ENCODE peak calls at places on chromosomes 16 and 17, in ten cellular contexts. P is uterus, A is AG04449, G is ovary, Q is esophagus squamous epithelium, N is AG10803, V is dorsolateral prefrontal cortex, Z is IMR-90, E is SJSA1, T is adrenal gland. S is an unnamed sample.
A peak's percentile ranks its signal among the peaks of the same experiment; 100 is the strongest.

GRCh38 chr17:50165867-50166517 is at the start of gene SGCA:
- DNase-seq in Q (no peak), P (no peak), E (no peak), V (no peak), G (no peak), T (no peak), N (no peak), A (no peak), Z (no peak), S (no peak)

GRCh38 chr16:65119905-65120341 is 1.9 kb downstream of the CDH11 start:
- DNase-seq in A (no peak), E (peak; percentile 42), G (peak; percentile 63), P (peak; percentile 35), N (peak; percentile 86), V (peak; percentile 45), T (no peak), Z (peak; percentile 76), Q (no peak), S (no peak)

GRCh38 chr17:63528183-63528582 is 5.0 kb downstream of the KCNH6 start:
- DNase-seq in A (no peak), Z (no peak), Q (no peak), E (no peak), T (no peak), N (no peak), V (no peak), G (no peak), P (no peak), S (no peak)

GRCh38 chr17:21160401-21160800 is 33.6 kb downstream of the DHRS7B start:
- DNase-seq in Z (no peak), P (no peak), T (no peak), Q (no peak), A (no peak), G (no peak), E (no peak), V (no peak), N (peak; percentile 69), S (no peak)

GRCh38 chr16:47848481-47849109 is 307.2 kb downstream of the ABCC12 start:
- DNase-seq in E (no peak), T (no peak), Z (peak; percentile 55), Q (no peak), V (peak; percentile 70), P (no peak), G (no peak), A (no peak), N (peak; percentile 25), S (no peak)

GRCh38 chr16:17483266-17483864 is 12.6 kb upstream of the XYLT1 start:
- DNase-seq in Q (no peak), E (no peak), N (no peak), P (no peak), T (no peak), A (no peak), V (no peak), G (no peak), Z (no peak), S (no peak)

GRCh38 chr16:65142276-65142675 is 20.4 kb upstream of the CDH11 start:
- DNase-seq in T (no peak), A (no peak), Q (no peak), V (no peak), Z (peak; percentile 16), G (no peak), N (peak; percentile 32), P (no peak), E (no peak), S (no peak)

GRCh38 chr16:55912022-55912421 is 36.8 kb upstream of the CES5A start:
- DNase-seq in T (no peak), P (no peak), N (no peak), V (peak; percentile 92), E (no peak), A (no peak), Q (no peak), Z (no peak), G (no peak), S (no peak)

DNA sequence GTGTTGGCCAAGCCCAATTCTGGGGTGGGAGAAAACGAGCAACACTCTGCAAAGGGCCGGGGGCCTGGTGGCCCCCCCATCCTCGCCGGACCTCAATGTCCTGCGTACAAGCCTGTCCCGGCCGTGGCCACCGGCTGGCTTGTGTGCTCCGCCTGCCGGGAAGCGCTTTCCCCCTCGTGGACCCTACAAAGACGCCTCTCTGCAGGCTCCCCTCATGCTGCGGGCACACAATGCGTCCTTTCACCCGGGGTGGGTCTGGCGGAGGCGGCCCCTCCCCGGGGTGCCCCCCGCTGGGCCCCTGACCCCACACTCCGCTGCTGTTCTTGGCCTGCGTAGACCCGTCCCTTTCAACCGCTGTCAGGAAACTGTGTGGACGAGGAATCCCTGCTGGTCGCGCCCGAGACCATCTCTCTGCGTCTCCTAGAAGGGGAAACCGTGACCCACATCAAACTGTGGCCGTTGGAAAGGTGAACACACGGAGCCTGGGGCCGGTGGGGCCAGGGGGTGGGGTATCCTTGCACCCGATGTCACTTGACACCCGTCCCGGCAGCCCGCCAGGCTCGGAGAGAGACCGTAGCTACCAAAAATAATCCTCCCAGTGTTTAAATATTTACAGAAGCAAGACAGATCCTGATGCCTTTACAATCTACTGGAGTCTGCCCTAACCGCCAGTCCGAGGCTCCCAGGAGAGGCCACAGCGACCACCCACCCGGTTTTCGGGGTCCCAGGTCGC is 43.6 kb downstream of the TBC1D16 start:
- DNase-seq in A (no peak), Q (no peak), E (no peak), V (no peak), P (no peak), N (no peak), G (peak; percentile 62), T (no peak), Z (peak; percentile 38), S (no peak)
- H3K4me3 ChIP-seq in A (peak overlapping the region; percentile 42), Q (no peak overlapping the region), E (peak overlapping the region; percentile 33), V (peak overlapping the region; percentile 69), P (peak overlapping the region; percentile 33), N (peak overlapping the region; percentile 49), G (peak overlapping the region; percentile 31), T (no peak overlapping the region), Z (peak overlapping the region; percentile 9), S (peak overlapping the region; percentile 49)

GRCh38 chr17:48608494-48608834 is 2.4 kb downstream of the HOXB7 start:
- DNase-seq in N (no peak), Z (no peak), E (no peak), Q (no peak), V (no peak), A (no peak), G (no peak), P (no peak), T (no peak), S (no peak)

GRCh38 chr17:48610282-48611211 is at the start of gene HOXB7:
- DNase-seq in N (peak; percentile 64), E (peak; percentile 78), T (peak; percentile 81), V (no peak), Z (peak; percentile 62), Q (no peak), P (no peak), A (no peak), G (peak; percentile 61), S (peak; percentile 67)

GRCh38 chr17:48611213-48611612 is 396 bp upstream of the HOXB7 start:
- DNase-seq in V (no peak), E (no peak), N (no peak), T (peak; percentile 54), Z (peak; percentile 43), Q (no peak), P (no peak), A (no peak), G (no peak), S (no peak)

GRCh38 chr17:48608921-48609505 is 1.8 kb downstream of the HOXB7 start:
- DNase-seq in G (no peak), Z (no peak), A (no peak), N (no peak), T (no peak), P (no peak), V (no peak), E (no peak), Q (no peak), S (no peak)

DNA sequence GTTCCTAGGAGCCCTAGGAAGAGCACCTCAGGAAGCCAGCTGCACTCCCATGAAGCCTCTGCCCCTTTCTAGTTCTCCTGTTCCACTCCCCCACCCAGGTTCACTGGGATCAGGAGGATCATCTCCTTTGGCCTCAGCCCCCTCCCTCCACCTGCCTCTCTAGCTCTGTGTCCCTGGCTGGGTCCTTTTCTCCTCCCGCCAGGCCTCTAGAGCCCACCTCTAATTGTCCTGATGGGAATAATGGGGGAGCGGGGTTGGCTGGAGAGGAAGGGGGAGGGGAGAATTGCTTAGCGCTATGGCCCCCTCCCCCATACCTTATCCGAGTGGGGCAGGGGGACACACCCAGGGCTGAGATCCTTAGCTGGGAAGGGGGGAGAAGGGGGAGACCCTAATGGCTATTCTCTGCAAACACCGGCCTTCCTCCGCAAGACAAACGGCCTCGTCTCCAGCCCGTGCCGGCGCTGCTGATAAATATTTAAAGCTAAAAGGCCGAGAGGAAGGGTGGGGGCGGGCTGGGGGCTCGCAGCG is 999 bp downstream of the HOXB7 start:
- DNase-seq in E (no peak), T (no peak), A (no peak), Z (no peak), G (no peak), P (no peak), N (no peak), Q (no peak), V (no peak), S (no peak)
- H3K4me3 ChIP-seq in E (peak overlapping the region; percentile 52), T (no peak overlapping the region), A (peak overlapping the region; percentile 67), Z (peak overlapping the region; percentile 61), G (peak overlapping the region; percentile 39), P (peak overlapping the region; percentile 42), N (peak overlapping the region; percentile 67), Q (peak overlapping the region; percentile 38), V (peak overlapping the region; percentile 47), S (peak overlapping the region; percentile 64)

GRCh38 chr17:44346064-44346844 is 1.2 kb downstream of the GRN start:
- DNase-seq in N (no peak), T (no peak), Q (no peak), A (no peak), V (no peak), E (no peak), P (no peak), G (no peak), Z (no peak), S (no peak)
- H3K4me3 ChIP-seq in N (peak overlapping the region; percentile 97), T (no peak overlapping the region), Q (peak overlapping the region; percentile 81), A (peak overlapping the region; percentile 95), V (peak overlapping the region; percentile 84), E (peak overlapping the region; percentile 60), P (peak overlapping the region; percentile 75), G (no peak overlapping the region), Z (peak overlapping the region; percentile 56), S (peak overlapping the region; percentile 97)

GRCh38 chr17:69448431-69449102 is 34.1 kb downstream of the MAP2K6 start:
- DNase-seq in G (peak; percentile 65), Z (no peak), T (peak; percentile 3), E (no peak), Q (no peak), A (no peak), P (no peak), N (no peak), V (peak; percentile 70), S (no peak)

GRCh38 chr17:69450857-69451410 is 36.4 kb downstream of the MAP2K6 start:
- DNase-seq in A (no peak), Q (no peak), E (peak; percentile 52), G (no peak), V (no peak), P (no peak), N (no peak), T (no peak), Z (no peak), S (no peak)

GRCh38 chr17:69450131-69450530 is 35.6 kb downstream of the MAP2K6 start:
- DNase-seq in A (no peak), T (no peak), E (no peak), Q (no peak), G (no peak), P (no peak), Z (no peak), V (no peak), N (no peak), S (no peak)

GRCh38 chr17:69445132-69445531 is 30.6 kb downstream of the MAP2K6 start:
- DNase-seq in Z (no peak), T (no peak), V (no peak), E (no peak), N (no peak), A (no peak), Q (no peak), P (no peak), G (no peak), S (no peak)

GRCh38 chr17:69447726-69448125 is 33.2 kb downstream of the MAP2K6 start:
- DNase-seq in A (no peak), G (peak; percentile 61), V (no peak), Z (no peak), T (no peak), Q (no peak), N (peak; percentile 11), P (no peak), E (no peak), S (no peak)
- H3K4me3 ChIP-seq in A (no peak overlapping the region), G (no peak overlapping the region), V (peak overlapping the region; percentile 52), Z (no peak overlapping the region), T (no peak overlapping the region), Q (no peak overlapping the region), N (no peak overlapping the region), P (no peak overlapping the region), E (no peak overlapping the region), S (no peak overlapping the region)